ENCODE peak calls at places on chromosome 11, in seven cellular contexts. M, S, L, A, C, Z and Y are unnamed samples.

GRCh38 chr11:67466962-67467771 is 1.9 kb downstream of the TMEM134 start:
- DNase-seq in M (no peak), S (no peak), L (no peak), A (no peak), C (no peak), Z (no peak), Y (no peak)

GRCh38 chr11:1225386-1226225 is 2.7 kb downstream of the MUC5B start:
- DNase-seq in M (peak), S (peak), L (no peak), A (no peak), C (no peak), Z (peak), Y (no peak)

GRCh38 chr11:58006940-58007339 is 16.7 kb upstream of the OR9Q1 start:
- DNase-seq in M (no peak), S (no peak), L (no peak), A (peak), C (no peak), Z (no peak), Y (no peak)

GRCh38 chr11:19768197-19768596 is 55.6 kb downstream of the NAV2 start:
- DNase-seq in M (no peak), S (no peak), L (no peak), A (no peak), C (no peak), Z (no peak), Y (no peak)

GRCh38 chr11:60265373-60266214 is 14.9 kb upstream of the MS4A4A start:
- DNase-seq in M (peak), S (no peak), L (peak), A (peak), C (peak), Z (no peak), Y (peak)

GRCh38 chr11:127656266-127656879 is 655.8 kb upstream of the KIRREL3 start:
- DNase-seq in M (no peak), S (no peak), L (no peak), A (peak), C (no peak), Z (no peak), Y (no peak)

GRCh38 chr11:18111005-18111404 is 5.1 kb upstream of the SAAL1 start:
- DNase-seq in M (peak), S (no peak), L (no peak), A (no peak), C (no peak), Z (no peak), Y (no peak)

GRCh38 chr11:503179-503981 is 3.7 kb downstream of the RNH1 start:
- DNase-seq in M (no peak), S (peak), L (no peak), A (peak), C (no peak), Z (peak), Y (peak)

GRCh38 chr11:16945671-16946469 is 68.3 kb downstream of the PLEKHA7 start:
- DNase-seq in M (peak), S (peak), L (peak), A (peak), C (peak), Z (peak), Y (peak)

GRCh38 chr11:115990004-115990447 is 485.8 kb upstream of the CADM1 start:
- DNase-seq in M (peak), S (peak), L (no peak), A (no peak), C (no peak), Z (no peak), Y (peak)

GRCh38 chr11:2205214-2205770 is 33.7 kb upstream of the TH start:
- DNase-seq in M (no peak), S (peak), L (no peak), A (no peak), C (no peak), Z (no peak), Y (no peak)

GRCh38 chr11:33544593-33545373 is 155.8 kb downstream of the C11orf91 start:
- DNase-seq in M (no peak), S (no peak), L (peak), A (no peak), C (no peak), Z (no peak), Y (no peak)

GRCh38 chr11:87290304-87290922 is 252.7 kb downstream of the TMEM135 start:
- DNase-seq in M (peak), S (no peak), L (peak), A (peak), C (peak), Z (no peak), Y (peak)

GRCh38 chr11:58027341-58027740 is 3.4 kb upstream of the OR6Q1 start:
- DNase-seq in M (no peak), S (no peak), L (no peak), A (peak), C (no peak), Z (no peak), Y (no peak)

GRCh38 chr11:111400595-111400994 is 21.5 kb upstream of the POU2AF1 start:
- DNase-seq in M (no peak), S (no peak), L (no peak), A (no peak), C (no peak), Z (no peak), Y (no peak)

GRCh38 chr11:64867748-64868462 is 10.5 kb downstream of the EHD1 start:
- DNase-seq in M (no peak), S (no peak), L (no peak), A (no peak), C (no peak), Z (no peak), Y (no peak)

GRCh38 chr11:116773203-116774112 is 671 bp upstream of the BUD13 start:
- DNase-seq in M (no peak), S (no peak), L (no peak), A (peak), C (no peak), Z (no peak), Y (no peak)

GRCh38 chr11:792873-793272 is 3.0 kb upstream of the CEND1 start:
- DNase-seq in M (no peak), S (no peak), L (no peak), A (no peak), C (no peak), Z (no peak), Y (no peak)

GRCh38 chr11:128318856-128319474 is 268.4 kb downstream of the ETS1 start:
- DNase-seq in M (no peak), S (no peak), L (no peak), A (peak), C (no peak), Z (no peak), Y (no peak)

GRCh38 chr11:72441647-72442267 is 7.4 kb upstream of the CLPB start:
- DNase-seq in M (no peak), S (no peak), L (no peak), A (peak), C (no peak), Z (no peak), Y (no peak)

GRCh38 chr11:81303265-81303664 is 1430.4 kb downstream of the FAM181B start:
- DNase-seq in M (no peak), S (no peak), L (peak), A (no peak), C (no peak), Z (no peak), Y (no peak)

GRCh38 chr11:120601566-120601965 is 90.0 kb downstream of the GRIK4 start:
- DNase-seq in M (no peak), S (no peak), L (no peak), A (peak), C (no peak), Z (no peak), Y (no peak)
- H3K27ac ChIP-seq in M (no peak), S (no peak), L (no peak), A (no peak), C (no peak), Z (no peak), Y (no peak)

GRCh38 chr11:119107538-119108150 is 500 bp downstream of the C2CD2L start:
- DNase-seq in M (peak), S (peak), L (no peak), A (no peak), C (no peak), Z (no peak), Y (peak)
- TF ChIP-seq CTCF in M (no peak), S (no peak), L (no peak), A (no peak), C (no peak), Z (no peak), Y (no peak)

GRCh38 chr11:14722507-14722906 is 78.9 kb downstream of the PDE3B start:
- DNase-seq in M (no peak), S (no peak), L (no peak), A (peak), C (no peak), Z (no peak), Y (no peak)
- H3K27ac ChIP-seq in M (no peak), S (no peak), L (no peak), A (no peak), C (no peak), Z (no peak), Y (no peak)

DNA sequence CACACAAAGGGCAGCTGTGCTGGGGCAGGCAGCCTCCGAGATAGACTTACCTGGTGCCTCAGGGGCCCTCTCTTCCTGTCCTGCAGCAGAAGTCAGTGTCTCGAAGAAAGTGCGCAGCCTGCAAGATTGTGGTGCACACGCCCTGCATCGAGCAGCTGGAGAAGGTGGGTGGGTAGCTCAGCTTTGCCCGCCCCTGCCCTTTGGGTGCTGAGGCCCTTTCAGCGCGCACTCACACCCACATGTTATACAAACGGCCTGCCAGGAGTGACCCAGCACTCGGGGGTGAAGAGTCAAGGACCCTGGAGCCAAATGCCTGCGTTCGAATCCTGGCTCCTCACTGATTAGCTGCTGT is 13.6 kb upstream of the MDK start:
- DNase-seq in M (no peak), S (no peak), L (no peak), A (no peak), C (no peak), Z (peak), Y (no peak)
- TF ChIP-seq CTCF in M (no peak), S (no peak), L (no peak), A (no peak), C (peak), Z (no peak), Y (no peak)